ENCODE peak calls at places on chromosomes 7 and 10, in five cellular contexts. A, O, J, G and R are unnamed samples.

GRCh38 chr10:122487231-122487765 is 25.9 kb downstream of the HTRA1 start:
- DNase-seq in A (no peak), O (no peak), J (peak), G (peak), R (peak)

GRCh38 chr7:79236352-79237028 is 217.0 kb downstream of the MAGI2 start:
- DNase-seq in A (no peak), O (no peak), J (no peak), G (no peak), R (no peak)

GRCh38 chr7:21526007-21526406 is 16.8 kb upstream of the DNAH11 start:
- DNase-seq in A (no peak), O (no peak), J (no peak), G (no peak), R (no peak)

GRCh38 chr10:24209421-24209770 is 458 bp downstream of the KIAA1217 start:
- DNase-seq in A (no peak), O (no peak), J (no peak), G (no peak), R (no peak)

GRCh38 chr10:124224331-124225028 is 131.1 kb upstream of the CHST15 start:
- DNase-seq in A (no peak), O (no peak), J (no peak), G (no peak), R (no peak)

GRCh38 chr7:47381132-47381495 is 200.8 kb downstream of the TNS3 start:
- DNase-seq in A (peak), O (no peak), J (peak), G (no peak), R (no peak)

GRCh38 chr7:17535776-17536175 is 237.3 kb downstream of the AHR start:
- DNase-seq in A (no peak), O (no peak), J (no peak), G (no peak), R (peak)

GRCh38 chr10:21888959-21889358 is 114.6 kb downstream of the DNAJC1 start:
- DNase-seq in A (no peak), O (no peak), J (no peak), G (no peak), R (no peak)

GRCh38 chr7:92782236-92782635 is 54.1 kb downstream of the CDK6 start:
- DNase-seq in A (no peak), O (no peak), J (no peak), G (no peak), R (no peak)

GRCh38 chr10:47311193-47311899 is 10.9 kb upstream of the GDF2 start:
- DNase-seq in A (no peak), O (no peak), J (no peak), G (no peak), R (no peak)

GRCh38 chr10:23197416-23197861 is 5.3 kb downstream of the PTF1A start:
- DNase-seq in A (no peak), O (no peak), J (no peak), G (no peak), R (no peak)

GRCh38 chr7:26237035-26237807 is 35.7 kb downstream of the CBX3 start:
- DNase-seq in A (peak), O (no peak), J (no peak), G (no peak), R (no peak)

GRCh38 chr10:95693331-95693667 is 428 bp downstream of the TCTN3 start:
- DNase-seq in A (no peak), O (no peak), J (no peak), G (no peak), R (no peak)

GRCh38 chr10:26524161-26524831 is 86.2 kb downstream of the APBB1IP start:
- DNase-seq in A (no peak), O (no peak), J (no peak), G (no peak), R (no peak)

GRCh38 chr10:20871970-20872369 is 25.1 kb downstream of the NEBL start:
- DNase-seq in A (no peak), O (no peak), J (no peak), G (no peak), R (no peak)

GRCh38 chr7:17672774-17673173 is 267.5 kb downstream of the SNX13 start:
- DNase-seq in A (no peak), O (no peak), J (no peak), G (no peak), R (no peak)

GRCh38 chr10:14822879-14823755 is 14.7 kb downstream of the CDNF start:
- DNase-seq in A (peak), O (no peak), J (no peak), G (peak), R (no peak)

GRCh38 chr10:113381906-113382562 is 170.8 kb upstream of the HABP2 start:
- DNase-seq in A (no peak), O (peak), J (no peak), G (no peak), R (no peak)

GRCh38 chr10:51879238-51879637 is 179.8 kb upstream of the CSTF2T start:
- DNase-seq in A (peak), O (peak), J (peak), G (no peak), R (peak)

GRCh38 chr7:101536232-101536631 is 92.9 kb downstream of the MYL10 start:
- DNase-seq in A (no peak), O (no peak), J (no peak), G (no peak), R (no peak)

GRCh38 chr7:33055147-33055546 is 7.4 kb downstream of the NT5C3A start:
- DNase-seq in A (no peak), O (no peak), J (no peak), G (no peak), R (no peak)

GRCh38 chr10:101939273-101939635 is 95.7 kb upstream of the KCNIP2 start:
- DNase-seq in A (peak), O (no peak), J (no peak), G (no peak), R (peak)

GRCh38 chr10:67827811-67828210 is 10.2 kb downstream of the DNAJC12 start:
- DNase-seq in A (no peak), O (no peak), J (no peak), G (no peak), R (no peak)
- H3K4me3 ChIP-seq in A (no peak), O (no peak), J (no peak), G (no peak), R (no peak)

GRCh38 chr7:40437936-40438634 is 303.3 kb downstream of the SUGCT start:
- DNase-seq in A (no peak), O (no peak), J (no peak), G (no peak), R (no peak)
- TF ChIP-seq CTCF in A (no peak), O (no peak), J (no peak), G (no peak), R (no peak)

DNA sequence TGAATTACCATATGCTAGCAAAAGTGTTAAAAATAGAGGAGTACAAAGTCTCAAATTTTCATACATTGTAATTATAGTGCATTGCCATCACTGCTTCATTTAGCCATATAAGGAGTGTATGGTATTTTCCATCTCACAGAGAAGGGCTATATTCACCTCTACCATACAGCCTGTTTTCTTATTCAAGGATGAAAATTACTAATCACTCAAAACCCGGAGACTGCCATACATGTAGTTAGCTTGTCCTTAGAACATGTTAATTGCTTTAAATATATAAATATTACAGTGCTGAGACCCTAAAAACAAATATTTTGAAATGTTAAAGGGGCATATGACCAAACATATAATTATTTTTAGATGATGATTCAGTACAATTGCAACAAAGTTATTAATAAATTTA is 49.4 kb downstream of the CPEB3 start:
- DNase-seq in A (no peak), O (no peak), J (no peak), G (no peak), R (no peak)
- H3K4me3 ChIP-seq in A (peak), O (peak), J (no peak), G (peak), R (peak)

GRCh38 chr7:28615091-28615490 is 202.8 kb downstream of the CREB5 start:
- DNase-seq in A (no peak), O (no peak), J (no peak), G (peak), R (no peak)
- TF ChIP-seq CTCF in A (peak), O (no peak), J (no peak), G (peak), R (peak)